ENCODE peak calls at places on chromosome 11, in ten cellular contexts. N is lung; B is activated naive CD4-positive, alpha-beta T cell; D is left cardiac atrium; Y is fibroblast of pulmonary artery; F is effector memory CD4-positive, alpha-beta T cell; O is heart left ventricle; J is A549; K is SK-N-MC; U is endothelial cell. V is an unnamed sample.

GRCh38 chr11:93526691-93527583 is 16.3 kb downstream of the SMCO4 start:
- DNase-seq in N (no peak), B (no peak), D (no peak), Y (no peak), F (no peak), O (no peak), J (no peak), K (no peak), U (no peak), V (no peak)

GRCh38 chr11:65646921-65647701 is 9.2 kb downstream of the SIPA1 start:
- DNase-seq in N (no peak), B (no peak), D (no peak), Y (peak; percentile 24), F (no peak), O (no peak), J (peak; percentile 67), K (no peak), U (peak; percentile 60), V (no peak)

GRCh38 chr11:66494935-66495334 is 14.7 kb downstream of the DPP3 start:
- DNase-seq in N (no peak), B (no peak), D (no peak), Y (no peak), F (no peak), O (no peak), J (no peak), K (no peak), U (no peak), V (no peak)

GRCh38 chr11:82871646-82872045 is 28.6 kb downstream of the PRCP start:
- DNase-seq in N (no peak), B (no peak), D (no peak), Y (no peak), F (no peak), O (no peak), J (no peak), K (no peak), U (no peak), V (no peak)

GRCh38 chr11:132073787-132074186 is 703.4 kb downstream of the NTM start:
- DNase-seq in N (no peak), B (no peak), D (no peak), Y (no peak), F (no peak), O (no peak), J (no peak), K (no peak), U (no peak), V (no peak)

GRCh38 chr11:43243901-43244300 is 67.9 kb upstream of the API5 start:
- DNase-seq in N (no peak), B (no peak), D (no peak), Y (no peak), F (no peak), O (no peak), J (no peak), K (no peak), U (no peak), V (no peak)

GRCh38 chr11:2562181-2562581 is 117.4 kb downstream of the KCNQ1 start:
- DNase-seq in N (no peak), B (no peak), D (peak; percentile 15), Y (no peak), F (no peak), O (no peak), J (no peak), K (no peak), U (no peak), V (no peak)

GRCh38 chr11:105611414-105611813 is 1.5 kb downstream of the GRIA4 start:
- DNase-seq in N (no peak), B (no peak), D (no peak), Y (no peak), F (no peak), O (no peak), J (no peak), K (no peak), U (no peak), V (no peak)

GRCh38 chr11:27722945-27723344 is 22.7 kb upstream of the BDNF start:
- DNase-seq in N (no peak), B (no peak), D (no peak), Y (no peak), F (no peak), O (no peak), J (no peak), K (no peak), U (no peak), V (no peak)

GRCh38 chr11:18720811-18721575 is 5.0 kb downstream of the IGSF22 start:
- DNase-seq in N (peak; percentile 76), B (peak; percentile 77), D (peak; percentile 89), Y (peak; percentile 61), F (peak; percentile 72), O (peak; percentile 87), J (peak; percentile 76), K (no peak), U (peak; percentile 69), V (peak; percentile 81)

GRCh38 chr11:76626921-76627391 is 43.6 kb downstream of the LRRC32 start:
- DNase-seq in N (no peak), B (no peak), D (no peak), Y (no peak), F (no peak), O (no peak), J (no peak), K (no peak), U (peak; percentile 1), V (peak; percentile 88)

GRCh38 chr11:119483881-119484371 is 61.0 kb upstream of the THY1 start:
- DNase-seq in N (no peak), B (no peak), D (no peak), Y (no peak), F (no peak), O (peak; percentile 11), J (no peak), K (no peak), U (no peak), V (no peak)

GRCh38 chr11:120147094-120147949 is 9.4 kb upstream of the TRIM29 start:
- DNase-seq in N (no peak), B (no peak), D (no peak), Y (no peak), F (no peak), O (no peak), J (no peak), K (no peak), U (no peak), V (no peak)

GRCh38 chr11:63243533-63243932 is at the start of gene SLC22A25:
- DNase-seq in N (no peak), B (no peak), D (no peak), Y (peak; percentile 31), F (no peak), O (no peak), J (no peak), K (no peak), U (no peak), V (no peak)

GRCh38 chr11:92246637-92247036 is 22.0 kb downstream of the FAT3 start:
- DNase-seq in N (no peak), B (no peak), D (no peak), Y (no peak), F (no peak), O (no peak), J (no peak), K (no peak), U (no peak), V (no peak)

GRCh38 chr11:113849713-113850112 is 25.7 kb downstream of the USP28 start:
- DNase-seq in N (no peak), B (no peak), D (no peak), Y (no peak), F (no peak), O (no peak), J (no peak), K (no peak), U (no peak), V (no peak)

GRCh38 chr11:60389279-60389910 is 6.9 kb upstream of the MS4A14 start:
- DNase-seq in N (no peak), B (no peak), D (no peak), Y (no peak), F (no peak), O (no peak), J (no peak), K (no peak), U (no peak), V (no peak)

GRCh38 chr11:75265851-75266531 is 25.4 kb downstream of the TPBGL start:
- DNase-seq in N (no peak), B (no peak), D (peak; percentile 50), Y (peak; percentile 47), F (no peak), O (no peak), J (no peak), K (no peak), U (no peak), V (no peak)

GRCh38 chr11:79414644-79415317 is 26.0 kb downstream of the TENM4 start:
- DNase-seq in N (no peak), B (no peak), D (no peak), Y (peak; percentile 69), F (no peak), O (no peak), J (no peak), K (no peak), U (no peak), V (no peak)

GRCh38 chr11:119641991-119642745 is 86.8 kb downstream of the NECTIN1 start:
- DNase-seq in N (no peak), B (no peak), D (no peak), Y (peak; percentile 29), F (no peak), O (no peak), J (peak; percentile 38), K (no peak), U (no peak), V (no peak)

GRCh38 chr11:2269601-2270321 is 627 bp downstream of the ASCL2 start:
- DNase-seq in N (peak; percentile 29), B (peak; percentile 30), D (peak; percentile 50), Y (peak; percentile 65), F (no peak), O (peak; percentile 48), J (peak; percentile 56), K (no peak), U (peak; percentile 61), V (peak; percentile 57)

GRCh38 chr11:68412593-68413475 is 47.7 kb upstream of the PPP6R3 start:
- DNase-seq in N (no peak), B (no peak), D (no peak), Y (peak; percentile 45), F (no peak), O (peak; percentile 44), J (no peak), K (no peak), U (no peak), V (peak; percentile 63)

GRCh38 chr11:119100246-119100959 is 1.2 kb downstream of the DPAGT1 start:
- DNase-seq in N (no peak), B (no peak), D (no peak), Y (peak; percentile 66), F (no peak), O (no peak), J (peak; percentile 50), K (no peak), U (no peak), V (no peak)

V was measured in activated CD4-positive, alpha-beta memory T cell treated with anti-CD3 and anti-CD28 coated beads, Interleukin-2, amount 10 ng/mL, durations not matched to agents 7 days and 5 days.